ENCODE peak calls at places on chromosomes 6 and 20, in four cellular contexts. H is IMR-90; F is endothelial cell of umbilical vein; D is stimulated activated CD4-positive, alpha-beta T cell treated with anti-CD3 and anti-CD28 coated beads, Interleukin-1b, Interleukin-23, amount 100 ng/mL, for 1 hour. Y is an unnamed sample.

GRCh38 chr6:83601119-83601518 is 88.8 kb downstream of the PRSS35 start:
- DNase-seq in H (no peak), F (no peak), D (no peak), Y (no peak)

GRCh38 chr20:25233016-25233772 is 14.7 kb upstream of the PYGB start:
- DNase-seq in H (peak; percentile 65), F (peak; percentile 48), D (no peak), Y (peak; percentile 60)

GRCh38 chr20:52481443-52481842 is 289.9 kb upstream of the ZFP64 start:
- DNase-seq in H (peak; percentile 50), F (peak; percentile 26), D (no peak), Y (no peak)

GRCh38 chr20:2840967-2841531 is 504 bp downstream of the VPS16 start:
- DNase-seq in H (peak; percentile 72), F (peak; percentile 59), D (peak; percentile 9), Y (peak; percentile 51)

GRCh38 chr6:72748759-72749158 is 126.9 kb downstream of the KCNQ5 start:
- DNase-seq in H (peak; percentile 84), F (no peak), D (no peak), Y (no peak)

GRCh38 chr6:157527471-157527907 is 146.5 kb downstream of the ZDHHC14 start:
- DNase-seq in H (peak; percentile 23), F (peak; percentile 88), D (no peak), Y (no peak)

GRCh38 chr20:63292292-63292701 is 689 bp upstream of the COL20A1 start:
- DNase-seq in H (no peak), F (no peak), D (no peak), Y (no peak)

GRCh38 chr6:63807056-63807455 is 171.5 kb downstream of the PHF3 start:
- DNase-seq in H (no peak), F (no peak), D (no peak), Y (no peak)

GRCh38 chr6:72809701-72810379 is 188.0 kb downstream of the KCNQ5 start:
- DNase-seq in H (peak; percentile 14), F (no peak), D (no peak), Y (no peak)

GRCh38 chr6:134111062-134111677 is 58.7 kb upstream of the SLC2A12 start:
- DNase-seq in H (peak; percentile 68), F (peak; percentile 59), D (no peak), Y (no peak)

Y was measured in thoracic aorta.